ENCODE peak calls at places on chromosomes 16 and 17, in seven cellular contexts. Y is A549, T is HCT116, O is globus pallidus, S is cardiac muscle cell, Q is HFF-Myc, J is fibroblast of the aortic adventitia. Z is an unnamed sample.
A peak's percentile ranks its signal among the peaks of the same experiment; 100 is the strongest.

GRCh38 chr17:34725008-34725407 is 145.6 kb downstream of the TMEM132E start:
- DNase-seq in Y (no peak), J (no peak), T (no peak), Q (no peak), S (no peak), O (no peak), Z (no peak)

GRCh38 chr17:63993368-63993990 is 4.7 kb upstream of the PRR29 start:
- DNase-seq in Y (no peak), Q (no peak), J (no peak), T (no peak), S (no peak), O (no peak), Z (peak; percentile 67)

GRCh38 chr17:68169840-68170239 is 78.0 kb upstream of the AMZ2 start:
- DNase-seq in Q (no peak), Y (no peak), O (no peak), T (no peak), J (no peak), S (no peak), Z (no peak)

GRCh38 chr17:47254403-47254943 is 846 bp downstream of the ITGB3 start:
- DNase-seq in J (no peak), T (no peak), Y (no peak), Q (no peak), O (no peak), S (no peak), Z (no peak)

GRCh38 chr17:67364847-67365761 is 1.3 kb downstream of the PSMD12 start:
- DNase-seq in T (no peak), J (no peak), Q (no peak), S (no peak), Y (no peak), O (no peak), Z (no peak)

GRCh38 chr16:10535461-10535860 is 44.9 kb downstream of the EMP2 start:
- DNase-seq in Q (no peak), O (no peak), Y (no peak), S (no peak), J (no peak), T (no peak), Z (no peak)

GRCh38 chr17:2111691-2112090 is 56.8 kb downstream of the HIC1 start:
- DNase-seq in Q (peak; percentile 58), O (no peak), T (no peak), S (no peak), J (peak; percentile 53), Y (no peak), Z (no peak)

GRCh38 chr16:83403751-83404150 is 404.0 kb upstream of the HSBP1 start:
- DNase-seq in S (no peak), T (no peak), Y (no peak), Q (no peak), J (peak; percentile 72), O (no peak), Z (no peak)

GRCh38 chr17:36839256-36839655 is 98.0 kb upstream of the LHX1 start:
- DNase-seq in S (no peak), Q (no peak), O (no peak), Y (no peak), J (no peak), T (no peak), Z (no peak)

GRCh38 chr17:8794636-8795035 is 4.5 kb downstream of the MFSD6L start:
- DNase-seq in Y (no peak), Q (no peak), O (no peak), S (no peak), T (no peak), J (peak; percentile 10), Z (no peak)

GRCh38 chr17:56545056-56545455 is 48.4 kb upstream of the NOG start:
- DNase-seq in Y (no peak), S (no peak), T (no peak), Q (no peak), O (no peak), J (no peak), Z (no peak)

GRCh38 chr16:92431-93339 is 14.7 kb downstream of the MPG start:
- DNase-seq in S (no peak), T (no peak), Q (no peak), Y (no peak), O (no peak), J (no peak), Z (no peak)

GRCh38 chr16:65876624-65877023 is 489.9 kb upstream of the CDH5 start:
- DNase-seq in T (no peak), Q (no peak), J (peak; percentile 6), Y (no peak), O (no peak), S (no peak), Z (no peak)

GRCh38 chr16:3938843-3939624 is 58.5 kb upstream of the CREBBP start:
- DNase-seq in S (peak; percentile 86), Q (no peak), Y (peak; percentile 86), O (no peak), J (peak; percentile 80), T (no peak), Z (peak; percentile 50)

GRCh38 chr17:42171831-42172230 is 9.1 kb downstream of the KCNH4 start:
- DNase-seq in S (no peak), T (no peak), Y (no peak), O (no peak), Q (no peak), J (no peak), Z (no peak)

GRCh38 chr17:48816774-48817590 is at the start of gene TTLL6:
- DNase-seq in Q (no peak), T (peak; percentile 89), S (peak; percentile 95), O (peak; percentile 45), Y (peak; percentile 97), J (peak; percentile 43), Z (peak; percentile 82)

GRCh38 chr16:46883353-46883689 is 841 bp upstream of the GPT2 start:
- DNase-seq in Q (no peak), T (no peak), Y (no peak), S (no peak), O (peak; percentile 60), J (no peak), Z (no peak)

GRCh38 chr17:77560841-77561240 is 397.7 kb upstream of the TNRC6C start:
- DNase-seq in S (no peak), J (no peak), O (no peak), Y (no peak), Q (no peak), T (no peak), Z (no peak)

GRCh38 chr17:1055751-1056645 is 59.1 kb downstream of the TIMM22 start:
- DNase-seq in S (peak; percentile 81), Q (no peak), Y (peak; percentile 88), O (peak; percentile 47), T (no peak), J (peak; percentile 62), Z (peak; percentile 59)

GRCh38 chr17:50095626-50096037 is 481 bp downstream of the PDK2 start:
- DNase-seq in O (no peak), Y (no peak), Q (no peak), S (peak; percentile 46), T (no peak), J (peak; percentile 22), Z (no peak)

GRCh38 chr16:30659507-30660423 is 1.5 kb downstream of the FBRS start:
- DNase-seq in Y (no peak), Q (no peak), J (no peak), T (no peak), S (no peak), O (no peak), Z (peak; percentile 77)

GRCh38 chr17:72632026-72632684 is 460.3 kb downstream of the SLC39A11 start:
- DNase-seq in O (no peak), S (no peak), Q (no peak), J (no peak), T (no peak), Y (peak; percentile 85), Z (no peak)

GRCh38 chr16:78271981-78272380 is 172.5 kb downstream of the WWOX start:
- DNase-seq in Q (no peak), O (no peak), T (no peak), Y (no peak), J (no peak), S (no peak), Z (no peak)

GRCh38 chr16:82331397-82331796 is 161.4 kb upstream of the MPHOSPH6 start:
- DNase-seq in J (no peak), S (no peak), O (no peak), Y (no peak), T (no peak), Q (no peak), Z (no peak)

GRCh38 chr17:48155889-48156670 is 48.5 kb downstream of the SNX11 start:
- DNase-seq in Q (no peak), O (no peak), T (no peak), S (no peak), Y (no peak), J (no peak), Z (no peak)

GRCh38 chr16:67457611-67458010 is 23.3 kb downstream of the ATP6V0D1 start:
- DNase-seq in S (no peak), J (no peak), Y (no peak), O (no peak), Q (no peak), T (no peak), Z (no peak)

GRCh38 chr16:23013484-23013883 is 135.8 kb downstream of the USP31 start:
- DNase-seq in O (no peak), S (no peak), Y (no peak), J (no peak), Q (no peak), T (peak; percentile 19), Z (no peak)

GRCh38 chr17:48624544-48625501 is 1.3 kb downstream of the HOXB9 start:
- DNase-seq in Y (peak; percentile 74), O (no peak), S (peak; percentile 36), J (no peak), Q (no peak), T (no peak), Z (no peak)